ENCODE peak calls at places on chromosomes 2 and 18, in nine cellular contexts. One of them, this sample, is unnamed.

GRCh38 chr2:343355-343754 is 55.5 kb upstream of the ALKAL2 start:
- DNase-seq in A549: no peak
- DNase-seq in spleen: no peak
- DNase-seq in ovary: no peak
- DNase-seq in uterus: no peak
- DNase-seq in breast epithelium: no peak
- DNase-seq in heart left ventricle: no peak
- DNase-seq in IMR-90: no peak
- DNase-seq in esophagus muscularis mucosa: no peak
- DNase-seq in this sample: no peak

GRCh38 chr2:109333414-109334194 is 204.6 kb downstream of the SH3RF3 start:
- DNase-seq in A549: peak; percentile 9
- DNase-seq in spleen: no peak
- DNase-seq in ovary: no peak
- DNase-seq in uterus: no peak
- DNase-seq in breast epithelium: no peak
- DNase-seq in heart left ventricle: no peak
- DNase-seq in IMR-90: peak; percentile 47
- DNase-seq in esophagus muscularis mucosa: no peak
- DNase-seq in this sample: no peak

GRCh38 chr2:43095533-43096295 is 130.7 kb downstream of the ZFP36L2 start:
- DNase-seq in A549: no peak
- DNase-seq in spleen: no peak
- DNase-seq in ovary: no peak
- DNase-seq in uterus: no peak
- DNase-seq in breast epithelium: no peak
- DNase-seq in heart left ventricle: no peak
- DNase-seq in IMR-90: no peak
- DNase-seq in esophagus muscularis mucosa: no peak
- DNase-seq in this sample: no peak

GRCh38 chr18:31646332-31646822 is 38.0 kb downstream of the B4GALT6 start:
- DNase-seq in A549: no peak
- DNase-seq in spleen: no peak
- DNase-seq in ovary: no peak
- DNase-seq in uterus: no peak
- DNase-seq in breast epithelium: no peak
- DNase-seq in heart left ventricle: no peak
- DNase-seq in IMR-90: no peak
- DNase-seq in esophagus muscularis mucosa: no peak
- DNase-seq in this sample: no peak

GRCh38 chr2:134103196-134103595 is 150.7 kb upstream of the MGAT5 start:
- DNase-seq in A549: no peak
- DNase-seq in spleen: no peak
- DNase-seq in ovary: no peak
- DNase-seq in uterus: no peak
- DNase-seq in breast epithelium: no peak
- DNase-seq in heart left ventricle: no peak
- DNase-seq in IMR-90: no peak
- DNase-seq in esophagus muscularis mucosa: no peak
- DNase-seq in this sample: no peak

GRCh38 chr2:181041661-181042060 is 61.3 kb downstream of the UBE2E3 start:
- DNase-seq in A549: no peak
- DNase-seq in spleen: no peak
- DNase-seq in ovary: no peak
- DNase-seq in uterus: no peak
- DNase-seq in breast epithelium: no peak
- DNase-seq in heart left ventricle: no peak
- DNase-seq in IMR-90: peak; percentile 39
- DNase-seq in esophagus muscularis mucosa: no peak
- DNase-seq in this sample: no peak

GRCh38 chr18:79522451-79523220 is 126.9 kb downstream of the NFATC1 start:
- DNase-seq in A549: no peak
- DNase-seq in spleen: peak; percentile 84
- DNase-seq in ovary: peak; percentile 7
- DNase-seq in uterus: no peak
- DNase-seq in breast epithelium: peak; percentile 16
- DNase-seq in heart left ventricle: no peak
- DNase-seq in IMR-90: no peak
- DNase-seq in esophagus muscularis mucosa: no peak
- DNase-seq in this sample: no peak

GRCh38 chr2:200352631-200353030 is 46.1 kb downstream of the SPATS2L start:
- DNase-seq in A549: no peak
- DNase-seq in spleen: no peak
- DNase-seq in ovary: no peak
- DNase-seq in uterus: no peak
- DNase-seq in breast epithelium: no peak
- DNase-seq in heart left ventricle: no peak
- DNase-seq in IMR-90: peak; percentile 66
- DNase-seq in esophagus muscularis mucosa: no peak
- DNase-seq in this sample: no peak

GRCh38 chr2:229815858-229816257 is 101.5 kb upstream of the DNER start:
- DNase-seq in A549: peak; percentile 6
- DNase-seq in spleen: no peak
- DNase-seq in ovary: no peak
- DNase-seq in uterus: no peak
- DNase-seq in breast epithelium: no peak
- DNase-seq in heart left ventricle: no peak
- DNase-seq in IMR-90: peak; percentile 59
- DNase-seq in esophagus muscularis mucosa: no peak
- DNase-seq in this sample: no peak

GRCh38 chr18:5620284-5620683 is 76.5 kb upstream of the EPB41L3 start:
- DNase-seq in A549: no peak
- DNase-seq in spleen: no peak
- DNase-seq in ovary: no peak
- DNase-seq in uterus: no peak
- DNase-seq in breast epithelium: no peak
- DNase-seq in heart left ventricle: no peak
- DNase-seq in IMR-90: peak; percentile 60
- DNase-seq in esophagus muscularis mucosa: no peak
- DNase-seq in this sample: no peak

GRCh38 chr2:10659898-10660568 is 29.7 kb downstream of the NOL10 start:
- DNase-seq in A549: peak; percentile 65
- DNase-seq in spleen: no peak
- DNase-seq in ovary: no peak
- DNase-seq in uterus: peak; percentile 20
- DNase-seq in breast epithelium: no peak
- DNase-seq in heart left ventricle: peak; percentile 28
- DNase-seq in IMR-90: peak; percentile 90
- DNase-seq in esophagus muscularis mucosa: no peak
- DNase-seq in this sample: no peak

GRCh38 chr2:6832556-6832955 is 33.2 kb downstream of the CMPK2 start:
- DNase-seq in A549: no peak
- DNase-seq in spleen: no peak
- DNase-seq in ovary: no peak
- DNase-seq in uterus: no peak
- DNase-seq in breast epithelium: no peak
- DNase-seq in heart left ventricle: no peak
- DNase-seq in IMR-90: no peak
- DNase-seq in esophagus muscularis mucosa: no peak
- DNase-seq in this sample: no peak

GRCh38 chr18:36366994-36367839 is 69.7 kb downstream of the FHOD3 start:
- DNase-seq in A549: no peak
- DNase-seq in spleen: no peak
- DNase-seq in ovary: peak; percentile 27
- DNase-seq in uterus: no peak
- DNase-seq in breast epithelium: no peak
- DNase-seq in heart left ventricle: peak; percentile 73
- DNase-seq in IMR-90: no peak
- DNase-seq in esophagus muscularis mucosa: no peak
- DNase-seq in this sample: no peak

GRCh38 chr2:128371248-128371630 is 52.6 kb upstream of the HS6ST1 start:
- DNase-seq in A549: no peak
- DNase-seq in spleen: peak; percentile 67
- DNase-seq in ovary: no peak
- DNase-seq in uterus: no peak
- DNase-seq in breast epithelium: no peak
- DNase-seq in heart left ventricle: no peak
- DNase-seq in IMR-90: no peak
- DNase-seq in esophagus muscularis mucosa: no peak
- DNase-seq in this sample: no peak

GRCh38 chr2:71675296-71675695 is 221.9 kb downstream of the DYSF start:
- DNase-seq in A549: no peak
- DNase-seq in spleen: peak; percentile 58
- DNase-seq in ovary: no peak
- DNase-seq in uterus: no peak
- DNase-seq in breast epithelium: peak; percentile 37
- DNase-seq in heart left ventricle: no peak
- DNase-seq in IMR-90: no peak
- DNase-seq in esophagus muscularis mucosa: no peak
- DNase-seq in this sample: no peak

GRCh38 chr2:176004925-176005324 is 2.9 kb upstream of the LNPK start:
- DNase-seq in A549: no peak
- DNase-seq in spleen: no peak
- DNase-seq in ovary: no peak
- DNase-seq in uterus: no peak
- DNase-seq in breast epithelium: no peak
- DNase-seq in heart left ventricle: no peak
- DNase-seq in IMR-90: no peak
- DNase-seq in esophagus muscularis mucosa: no peak
- DNase-seq in this sample: no peak

GRCh38 chr2:145874466-145874865 is 1354.5 kb upstream of the ZEB2 start:
- DNase-seq in A549: no peak
- DNase-seq in spleen: no peak
- DNase-seq in ovary: no peak
- DNase-seq in uterus: no peak
- DNase-seq in breast epithelium: no peak
- DNase-seq in heart left ventricle: no peak
- DNase-seq in IMR-90: peak; percentile 64
- DNase-seq in esophagus muscularis mucosa: no peak
- DNase-seq in this sample: no peak

GRCh38 chr2:53515435-53516332 is 251.9 kb upstream of the CHAC2 start:
- DNase-seq in A549: no peak
- DNase-seq in spleen: no peak
- DNase-seq in ovary: no peak
- DNase-seq in uterus: no peak
- DNase-seq in breast epithelium: no peak
- DNase-seq in heart left ventricle: no peak
- DNase-seq in IMR-90: peak; percentile 20
- DNase-seq in esophagus muscularis mucosa: no peak
- DNase-seq in this sample: no peak

GRCh38 chr18:72651033-72651432 is 106.9 kb upstream of the CBLN2 start:
- DNase-seq in A549: no peak
- DNase-seq in spleen: no peak
- DNase-seq in ovary: no peak
- DNase-seq in uterus: no peak
- DNase-seq in breast epithelium: no peak
- DNase-seq in heart left ventricle: no peak
- DNase-seq in IMR-90: no peak
- DNase-seq in esophagus muscularis mucosa: no peak
- DNase-seq in this sample: no peak
- H3K4me1 ChIP-seq in A549: no peaks in the 10 kb centered on the region
- H3K4me1 ChIP-seq in spleen: no peaks in the 10 kb centered on the region
- H3K4me1 ChIP-seq in ovary: peaks cover 2% of the 10 kb centered on the region
- H3K4me1 ChIP-seq in uterus: no peaks in the 10 kb centered on the region
- H3K4me1 ChIP-seq in breast epithelium: no peaks in the 10 kb centered on the region
- H3K4me1 ChIP-seq in heart left ventricle: no peaks in the 10 kb centered on the region
- H3K4me1 ChIP-seq in IMR-90: no peaks in the 10 kb centered on the region
- H3K4me1 ChIP-seq in esophagus muscularis mucosa: no peaks in the 10 kb centered on the region
- H3K4me1 ChIP-seq in this sample: no peaks in the 10 kb centered on the region

GRCh38 chr2:192315543-192315942 is 120.8 kb upstream of the TMEFF2 start:
- DNase-seq in A549: no peak
- DNase-seq in spleen: peak; percentile 61
- DNase-seq in ovary: no peak
- DNase-seq in uterus: no peak
- DNase-seq in breast epithelium: no peak
- DNase-seq in heart left ventricle: no peak
- DNase-seq in IMR-90: no peak
- DNase-seq in esophagus muscularis mucosa: no peak
- DNase-seq in this sample: no peak
- TF ChIP-seq POLR2A in A549: no peak
- TF ChIP-seq POLR2A in spleen: no peak
- TF ChIP-seq POLR2A in ovary: no peak
- TF ChIP-seq POLR2A in uterus: no peak
- TF ChIP-seq POLR2A in breast epithelium: no peak
- TF ChIP-seq POLR2A in heart left ventricle: no peak
- TF ChIP-seq POLR2A in IMR-90: no peak
- TF ChIP-seq POLR2A in esophagus muscularis mucosa: no peak
- TF ChIP-seq POLR2A in this sample: no peak

DNA sequence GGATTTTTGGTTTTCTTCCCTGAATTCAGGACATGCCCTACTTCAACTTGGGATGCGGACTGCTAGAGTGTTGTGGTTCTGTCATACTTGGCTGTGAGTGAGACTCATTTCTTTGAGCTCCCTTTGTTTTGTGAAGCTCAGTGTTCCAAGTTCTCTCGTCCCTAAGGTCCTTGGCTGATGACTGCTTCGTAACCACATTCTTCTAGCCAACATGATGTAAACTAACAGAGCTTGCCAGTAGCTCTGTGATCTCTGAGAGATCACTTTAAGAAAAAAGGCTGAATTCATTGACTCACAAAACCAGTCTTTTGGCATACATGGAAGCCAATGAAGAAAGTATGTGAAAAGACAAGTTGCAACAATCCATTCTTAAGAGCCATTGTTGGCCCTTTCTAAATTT is 96.9 kb upstream of the MSTN start:
- DNase-seq in A549: no peak
- DNase-seq in spleen: no peak
- DNase-seq in ovary: no peak
- DNase-seq in uterus: no peak
- DNase-seq in breast epithelium: peak; percentile 78
- DNase-seq in heart left ventricle: peak; percentile 42
- DNase-seq in IMR-90: peak; percentile 58
- DNase-seq in esophagus muscularis mucosa: no peak
- DNase-seq in this sample: peak; percentile 70
- H3K27ac ChIP-seq in A549: no peak overlapping the region
- H3K27ac ChIP-seq in spleen: no peak overlapping the region
- H3K27ac ChIP-seq in ovary: no peak overlapping the region
- H3K27ac ChIP-seq in uterus: no peak overlapping the region
- H3K27ac ChIP-seq in breast epithelium: peak overlapping the region; percentile 91
- H3K27ac ChIP-seq in heart left ventricle: peak overlapping the region; percentile 3
- H3K27ac ChIP-seq in IMR-90: no peak overlapping the region
- H3K27ac ChIP-seq in esophagus muscularis mucosa: peak overlapping the region; percentile 16
- H3K27ac ChIP-seq in this sample: peak overlapping the region; percentile 74

GRCh38 chr18:62860062-62860461 is 144.7 kb downstream of the PHLPP1 start:
- DNase-seq in A549: no peak
- DNase-seq in spleen: no peak
- DNase-seq in ovary: no peak
- DNase-seq in uterus: no peak
- DNase-seq in breast epithelium: no peak
- DNase-seq in heart left ventricle: no peak
- DNase-seq in IMR-90: no peak
- DNase-seq in esophagus muscularis mucosa: no peak
- DNase-seq in this sample: no peak

GRCh38 chr18:62850619-62851306 is 135.4 kb downstream of the PHLPP1 start:
- DNase-seq in A549: no peak
- DNase-seq in spleen: no peak
- DNase-seq in ovary: no peak
- DNase-seq in uterus: no peak
- DNase-seq in breast epithelium: no peak
- DNase-seq in heart left ventricle: no peak
- DNase-seq in IMR-90: no peak
- DNase-seq in esophagus muscularis mucosa: no peak
- DNase-seq in this sample: no peak

GRCh38 chr18:62852851-62853250 is 137.5 kb downstream of the PHLPP1 start:
- DNase-seq in A549: no peak
- DNase-seq in spleen: no peak
- DNase-seq in ovary: no peak
- DNase-seq in uterus: no peak
- DNase-seq in breast epithelium: no peak
- DNase-seq in heart left ventricle: no peak
- DNase-seq in IMR-90: peak; percentile 21
- DNase-seq in esophagus muscularis mucosa: no peak
- DNase-seq in this sample: no peak

GRCh38 chr18:62857278-62857976 is 142.1 kb downstream of the PHLPP1 start:
- DNase-seq in A549: no peak
- DNase-seq in spleen: no peak
- DNase-seq in ovary: no peak
- DNase-seq in uterus: no peak
- DNase-seq in breast epithelium: no peak
- DNase-seq in heart left ventricle: no peak
- DNase-seq in IMR-90: no peak
- DNase-seq in esophagus muscularis mucosa: no peak
- DNase-seq in this sample: no peak

GRCh38 chr18:62856294-62856693 is 141.0 kb downstream of the PHLPP1 start:
- DNase-seq in A549: no peak
- DNase-seq in spleen: no peak
- DNase-seq in ovary: no peak
- DNase-seq in uterus: no peak
- DNase-seq in breast epithelium: no peak
- DNase-seq in heart left ventricle: no peak
- DNase-seq in IMR-90: no peak
- DNase-seq in esophagus muscularis mucosa: no peak
- DNase-seq in this sample: no peak
- H3K4me1 ChIP-seq in A549: no peaks in the 10 kb centered on the region
- H3K4me1 ChIP-seq in spleen: no peaks in the 10 kb centered on the region
- H3K4me1 ChIP-seq in ovary: no peaks in the 10 kb centered on the region
- H3K4me1 ChIP-seq in uterus: no peaks in the 10 kb centered on the region
- H3K4me1 ChIP-seq in breast epithelium: no peaks in the 10 kb centered on the region
- H3K4me1 ChIP-seq in heart left ventricle: no peaks in the 10 kb centered on the region
- H3K4me1 ChIP-seq in IMR-90: peaks cover 4% of the 10 kb centered on the region
- H3K4me1 ChIP-seq in esophagus muscularis mucosa: no peaks in the 10 kb centered on the region
- H3K4me1 ChIP-seq in this sample: no peaks in the 10 kb centered on the region

This sample was measured in tibial nerve.